ENCODE peak calls at places on chromosomes 6 and 20, in eight cellular contexts. N is AG09319, M is A549, E is fibroblast of lung, P is AG10803, K is osteocyte, O is mucosa of descending colon, L is esophagus muscularis mucosa. F is an unnamed sample.
A peak's percentile ranks its signal among the peaks of the same experiment; 100 is the strongest.

GRCh38 chr20:21528870-21529269 is 15.0 kb upstream of the NKX2-2 start:
- DNase-seq in E (no peak), N (no peak), P (no peak), L (no peak), M (no peak), K (no peak), O (no peak), F (no peak)

GRCh38 chr20:18794428-18794787 is 19.2 kb upstream of the SCP2D1 start:
- DNase-seq in L (no peak), N (no peak), O (no peak), E (no peak), M (no peak), P (no peak), K (no peak), F (no peak)

GRCh38 chr6:35050291-35050987 is 90.7 kb downstream of the TCP11 start:
- DNase-seq in M (no peak), K (no peak), E (no peak), N (no peak), L (no peak), P (no peak), O (peak; percentile 26), F (no peak)

GRCh38 chr20:31604567-31605030 is 490 bp upstream of the ID1 start:
- DNase-seq in K (no peak), E (no peak), O (no peak), L (no peak), N (no peak), P (no peak), M (no peak), F (no peak)

GRCh38 chr6:20919677-20920385 is 385.6 kb downstream of the CDKAL1 start:
- DNase-seq in O (no peak), E (peak; percentile 18), L (no peak), N (no peak), M (no peak), K (no peak), P (peak; percentile 15), F (peak; percentile 48)

GRCh38 chr6:12165297-12165696 is 124.9 kb upstream of the EDN1 start:
- DNase-seq in K (no peak), N (no peak), O (no peak), P (no peak), E (no peak), L (no peak), M (no peak), F (no peak)

GRCh38 chr6:135358251-135358821 is 139.2 kb downstream of the AHI1 start:
- DNase-seq in L (no peak), K (no peak), E (peak; percentile 96), O (no peak), P (peak; percentile 93), M (peak; percentile 5), N (peak; percentile 55), F (no peak)

GRCh38 chr20:5843054-5843731 is 93.0 kb downstream of the SHLD1 start:
- DNase-seq in L (no peak), O (no peak), N (no peak), M (no peak), K (no peak), E (peak; percentile 42), P (peak; percentile 33), F (peak; percentile 70)

GRCh38 chr6:133241901-133242760 is 974 bp downstream of the EYA4 start:
- DNase-seq in M (no peak), L (no peak), N (no peak), E (peak; percentile 32), P (no peak), O (no peak), K (no peak), F (no peak)

GRCh38 chr20:37901667-37902503 is 1.0 kb upstream of the VSTM2L start:
- DNase-seq in N (peak; percentile 31), K (no peak), E (peak; percentile 72), P (peak; percentile 69), M (peak; percentile 77), L (no peak), O (no peak), F (peak; percentile 89)

GRCh38 chr6:122995930-122996796 is at the start of gene CLVS2:
- DNase-seq in M (peak; percentile 3), O (no peak), E (peak; percentile 25), N (no peak), P (peak; percentile 8), K (no peak), L (no peak), F (peak; percentile 15)

DNA sequence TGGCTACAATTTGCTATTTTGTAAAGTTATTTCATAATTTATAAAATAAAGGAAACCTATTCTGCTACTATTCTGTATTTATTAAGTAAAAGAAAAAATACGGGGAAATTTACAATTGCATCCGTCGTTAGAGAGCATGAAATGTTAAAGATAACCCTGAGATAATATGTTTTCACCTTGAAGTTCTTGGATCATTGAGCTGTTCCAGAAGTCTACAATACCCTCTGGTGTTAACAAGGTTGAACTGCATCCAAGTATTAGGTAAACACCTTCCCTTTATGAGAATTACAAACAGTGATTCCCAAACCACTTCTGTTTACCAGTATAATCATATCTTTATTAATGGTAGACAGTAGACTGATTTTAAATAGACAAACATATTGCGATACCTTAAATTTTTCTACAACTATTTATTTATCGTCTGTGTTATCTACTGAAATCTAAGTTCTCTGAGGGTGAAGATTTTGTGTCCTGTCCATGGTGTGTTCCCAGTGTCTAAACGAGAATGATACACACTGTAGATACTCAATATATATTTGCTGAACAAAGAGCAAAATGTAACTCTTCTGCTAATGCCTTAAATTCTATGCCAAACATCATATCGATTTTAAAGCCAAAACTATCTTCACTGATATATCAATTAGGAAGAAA is 28.2 kb downstream of the TBC1D32 start:
- DNase-seq in K (no peak), M (peak; percentile 2), L (no peak), O (no peak), E (peak; percentile 31), N (no peak), P (peak; percentile 29), F (peak; percentile 21)
- TF ChIP-seq CTCF in K (peak; percentile 71), M (peak; percentile 57), L (peak; percentile 45), O (no peak), E (peak; percentile 46), N (peak; percentile 30), P (peak; percentile 57), F (peak; percentile 6)

GRCh38 chr6:93017626-93018025 is 401.7 kb downstream of the EPHA7 start:
- DNase-seq in P (no peak), N (no peak), M (no peak), O (no peak), L (no peak), E (no peak), K (no peak), F (no peak)

GRCh38 chr6:93013054-93013453 is 406.3 kb downstream of the EPHA7 start:
- DNase-seq in M (no peak), N (no peak), E (no peak), L (no peak), P (no peak), O (no peak), K (no peak), F (no peak)

GRCh38 chr6:93021235-93021909 is 398.0 kb downstream of the EPHA7 start:
- DNase-seq in L (no peak), E (no peak), M (no peak), N (no peak), K (no peak), P (no peak), O (no peak), F (no peak)

GRCh38 chr6:93017213-93017612 is 402.1 kb downstream of the EPHA7 start:
- DNase-seq in P (no peak), L (no peak), M (no peak), E (no peak), O (no peak), K (no peak), N (no peak), F (no peak)
- TF ChIP-seq CTCF in P (no peak), L (no peak), M (no peak), E (no peak), O (no peak), K (no peak), N (no peak), F (no peak)

GRCh38 chr6:156590482-156590881 is 186.7 kb upstream of the ARID1B start:
- DNase-seq in O (no peak), E (peak; percentile 40), N (no peak), L (no peak), M (no peak), P (no peak), K (no peak), F (no peak)
- TF ChIP-seq CTCF in O (no peak), E (no peak), N (no peak), L (no peak), M (no peak), P (no peak), K (no peak), F (no peak)

GRCh38 chr6:124961784-124962611 is at the start of gene RNF217:
- DNase-seq in M (peak; percentile 48), E (peak; percentile 80), O (peak; percentile 71), L (no peak), N (no peak), K (peak; percentile 87), P (peak; percentile 77), F (peak; percentile 45)
- TF ChIP-seq CTCF in M (no peak), E (no peak), O (no peak), L (peak; percentile 26), N (no peak), K (no peak), P (no peak), F (no peak)

GRCh38 chr6:87858440-87858839 is 156.4 kb upstream of the AKIRIN2 start:
- DNase-seq in M (no peak), L (no peak), N (no peak), E (peak; percentile 11), P (peak; percentile 11), O (no peak), K (no peak), F (no peak)

DNA sequence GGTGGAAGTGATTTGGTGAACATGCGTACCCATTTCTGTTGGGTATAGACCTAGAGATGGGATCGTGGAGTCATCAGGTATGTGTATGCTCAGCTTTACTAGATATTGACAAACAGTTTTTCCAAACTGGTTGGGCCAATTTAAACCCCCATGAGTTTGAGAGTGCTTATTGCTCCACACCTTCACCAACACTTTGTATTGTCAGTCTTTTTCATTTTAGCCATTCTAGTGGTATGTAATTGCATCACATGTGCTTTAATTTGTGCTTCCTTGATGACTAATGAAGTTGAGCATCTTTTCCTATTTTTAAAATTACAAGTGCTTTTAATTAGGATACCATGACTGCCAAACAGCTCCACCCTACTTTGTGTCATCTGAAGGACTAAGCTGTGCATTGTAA is 158.9 kb upstream of the AKIRIN2 start:
- DNase-seq in O (no peak), L (no peak), E (no peak), M (no peak), K (no peak), N (no peak), P (no peak), F (no peak)
- TF ChIP-seq CTCF in O (no peak), L (no peak), E (no peak), M (no peak), K (no peak), N (no peak), P (no peak), F (no peak)

GRCh38 chr6:157246771-157247484 is 76.4 kb downstream of the TMEM242 start:
- DNase-seq in L (no peak), N (no peak), P (no peak), K (no peak), M (no peak), E (no peak), O (no peak), F (no peak)
- TF ChIP-seq CTCF in L (no peak), N (no peak), P (no peak), K (no peak), M (no peak), E (no peak), O (no peak), F (no peak)

DNA sequence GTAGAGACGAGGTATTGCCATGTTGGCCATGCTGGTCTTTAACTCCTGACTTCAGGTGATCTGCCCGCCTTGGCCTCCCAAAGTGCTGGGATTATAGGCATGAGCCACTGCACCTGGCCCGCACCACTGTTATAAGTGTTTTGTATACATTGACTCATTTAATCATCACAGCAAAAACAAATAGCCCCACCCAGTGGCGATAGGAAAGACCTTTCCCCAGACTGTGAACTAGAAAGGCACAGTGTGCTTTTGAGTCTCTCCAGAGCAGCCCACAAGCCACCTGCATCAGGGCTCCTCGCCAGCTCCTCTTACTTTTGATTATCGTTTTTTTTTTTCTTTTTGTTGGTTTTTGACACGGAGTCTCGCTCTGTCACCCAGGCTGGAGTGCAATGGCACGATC is 27.9 kb upstream of the ZFP64 start:
- DNase-seq in P (no peak), K (no peak), N (no peak), L (peak; percentile 19), O (no peak), E (no peak), M (no peak), F (no peak)
- TF ChIP-seq CTCF in P (no peak), K (peak; percentile 11), N (no peak), L (no peak), O (no peak), E (no peak), M (no peak), F (no peak)

F was measured in GM20000.